ENCODE peak calls at places on chromosomes 1 and 21, in five cellular contexts. R, Z, Y, X and W are unnamed samples.

GRCh38 chr1:94970783-94971182 is 43.9 kb upstream of the CNN3 start:
- DNase-seq in R (no peak), Z (no peak), Y (no peak), X (no peak), W (no peak)

GRCh38 chr1:65148548-65149390 is 766 bp downstream of the AK4 start:
- DNase-seq in R (peak), Z (peak), Y (peak), X (peak), W (peak)

GRCh38 chr1:56387071-56387747 is 192.2 kb downstream of the PLPP3 start:
- DNase-seq in R (no peak), Z (no peak), Y (no peak), X (no peak), W (no peak)

GRCh38 chr1:40831001-40831732 is 31.0 kb downstream of the CITED4 start:
- DNase-seq in R (no peak), Z (no peak), Y (no peak), X (no peak), W (no peak)

GRCh38 chr1:159602501-159602900 is 14.9 kb downstream of the APCS start:
- DNase-seq in R (no peak), Z (no peak), Y (no peak), X (no peak), W (no peak)

GRCh38 chr1:34049477-34049876 is 115.6 kb downstream of the CSMD2 start:
- DNase-seq in R (no peak), Z (no peak), Y (no peak), X (no peak), W (no peak)

GRCh38 chr1:100927276-100927675 is 31.4 kb downstream of the SLC30A7 start:
- DNase-seq in R (no peak), Z (no peak), Y (no peak), X (no peak), W (no peak)

GRCh38 chr1:69058454-69058853 is 509.3 kb upstream of the LRRC7 start:
- DNase-seq in R (no peak), Z (no peak), Y (no peak), X (no peak), W (no peak)

GRCh38 chr1:41456847-41457540 is 27.5 kb downstream of the EDN2 start:
- DNase-seq in R (no peak), Z (no peak), Y (no peak), X (no peak), W (no peak)

GRCh38 chr21:32806810-32807386 is 35.3 kb upstream of the PAXBP1 start:
- DNase-seq in R (no peak), Z (no peak), Y (no peak), X (no peak), W (peak)

GRCh38 chr1:15411593-15412487 is 2.2 kb downstream of the EFHD2 start:
- DNase-seq in R (no peak), Z (peak), Y (no peak), X (peak), W (no peak)

GRCh38 chr21:31372176-31372765 is 28.2 kb upstream of the TIAM1 start:
- DNase-seq in R (no peak), Z (no peak), Y (no peak), X (no peak), W (no peak)

GRCh38 chr1:100622037-100622436 is 84.1 kb downstream of the GPR88 start:
- DNase-seq in R (no peak), Z (no peak), Y (no peak), X (peak), W (no peak)

GRCh38 chr21:41754481-41754891 is 12.4 kb downstream of the RIPK4 start:
- DNase-seq in R (no peak), Z (no peak), Y (no peak), X (no peak), W (no peak)

GRCh38 chr1:160567858-160568682 is 11.2 kb downstream of the CD84 start:
- DNase-seq in R (no peak), Z (peak), Y (no peak), X (no peak), W (no peak)

GRCh38 chr1:33634806-33635205 is 162.4 kb downstream of the ZSCAN20 start:
- DNase-seq in R (no peak), Z (peak), Y (peak), X (peak), W (no peak)

GRCh38 chr1:167427843-167428242 is 90.5 kb downstream of the CD247 start:
- DNase-seq in R (no peak), Z (no peak), Y (no peak), X (no peak), W (no peak)

GRCh38 chr1:212712451-212713303 is 13.0 kb upstream of the BATF3 start:
- DNase-seq in R (no peak), Z (no peak), Y (no peak), X (no peak), W (peak)

GRCh38 chr21:29634410-29634809 is 305.4 kb downstream of the GRIK1 start:
- DNase-seq in R (no peak), Z (no peak), Y (no peak), X (no peak), W (no peak)

GRCh38 chr1:207794861-207795260 is 43.0 kb downstream of the CD46 start:
- DNase-seq in R (no peak), Z (no peak), Y (no peak), X (no peak), W (no peak)

GRCh38 chr1:119374208-119374877 is 5.8 kb downstream of the HAO2 start:
- DNase-seq in R (no peak), Z (no peak), Y (no peak), X (no peak), W (no peak)

DNA sequence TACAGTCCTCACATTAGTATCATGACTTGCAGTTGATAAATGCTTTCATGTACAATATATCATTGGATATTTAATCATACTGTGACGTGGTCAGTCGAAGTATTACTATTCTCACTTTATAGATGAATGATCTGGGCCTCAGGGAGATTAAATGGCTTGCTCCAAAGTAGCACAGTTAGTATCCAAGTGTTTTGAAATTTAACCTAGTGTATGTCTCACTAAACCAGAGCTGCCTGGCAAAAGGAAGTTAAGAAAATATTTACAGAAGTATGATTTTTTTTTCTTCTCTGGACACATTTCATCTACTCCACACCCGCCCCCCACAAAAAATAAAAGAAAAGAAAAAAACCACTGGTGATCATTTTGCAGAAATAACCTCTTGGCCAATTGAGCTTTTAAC is 71.9 kb upstream of the CXADR start:
- DNase-seq in R (no peak), Z (no peak), Y (no peak), X (no peak), W (no peak)
- TF ChIP-seq CTCF in R (no peak), Z (no peak), Y (no peak), X (no peak), W (no peak)

GRCh38 chr1:156504821-156505678 is 4.5 kb upstream of the MEF2D start:
- DNase-seq in R (peak), Z (peak), Y (peak), X (peak), W (peak)
- TF ChIP-seq POLR2A in R (peak), Z (peak), Y (peak), X (peak), W (peak)

DNA sequence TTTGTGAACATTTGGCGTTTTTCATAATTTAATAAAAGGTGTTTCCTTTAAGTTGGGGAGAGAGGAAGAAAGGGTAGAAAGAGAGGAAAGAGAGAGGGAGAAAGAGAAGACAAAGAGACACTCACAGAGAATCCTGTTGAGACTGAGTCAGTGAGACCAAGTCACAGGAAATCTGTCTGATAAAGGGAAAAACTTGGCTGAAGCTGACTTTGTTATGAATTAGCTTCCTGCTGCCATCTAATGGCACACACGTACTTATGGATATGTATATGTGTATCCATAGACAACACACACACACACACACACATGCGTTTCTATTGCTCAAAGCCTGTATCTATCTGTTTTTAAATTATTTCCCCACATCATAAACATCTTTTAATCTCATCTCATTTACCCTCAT is 42.5 kb upstream of the DISC1 start:
- DNase-seq in R (no peak), Z (no peak), Y (no peak), X (no peak), W (no peak)
- TF ChIP-seq CTCF in R (no peak), Z (no peak), Y (no peak), X (no peak), W (no peak)

DNA sequence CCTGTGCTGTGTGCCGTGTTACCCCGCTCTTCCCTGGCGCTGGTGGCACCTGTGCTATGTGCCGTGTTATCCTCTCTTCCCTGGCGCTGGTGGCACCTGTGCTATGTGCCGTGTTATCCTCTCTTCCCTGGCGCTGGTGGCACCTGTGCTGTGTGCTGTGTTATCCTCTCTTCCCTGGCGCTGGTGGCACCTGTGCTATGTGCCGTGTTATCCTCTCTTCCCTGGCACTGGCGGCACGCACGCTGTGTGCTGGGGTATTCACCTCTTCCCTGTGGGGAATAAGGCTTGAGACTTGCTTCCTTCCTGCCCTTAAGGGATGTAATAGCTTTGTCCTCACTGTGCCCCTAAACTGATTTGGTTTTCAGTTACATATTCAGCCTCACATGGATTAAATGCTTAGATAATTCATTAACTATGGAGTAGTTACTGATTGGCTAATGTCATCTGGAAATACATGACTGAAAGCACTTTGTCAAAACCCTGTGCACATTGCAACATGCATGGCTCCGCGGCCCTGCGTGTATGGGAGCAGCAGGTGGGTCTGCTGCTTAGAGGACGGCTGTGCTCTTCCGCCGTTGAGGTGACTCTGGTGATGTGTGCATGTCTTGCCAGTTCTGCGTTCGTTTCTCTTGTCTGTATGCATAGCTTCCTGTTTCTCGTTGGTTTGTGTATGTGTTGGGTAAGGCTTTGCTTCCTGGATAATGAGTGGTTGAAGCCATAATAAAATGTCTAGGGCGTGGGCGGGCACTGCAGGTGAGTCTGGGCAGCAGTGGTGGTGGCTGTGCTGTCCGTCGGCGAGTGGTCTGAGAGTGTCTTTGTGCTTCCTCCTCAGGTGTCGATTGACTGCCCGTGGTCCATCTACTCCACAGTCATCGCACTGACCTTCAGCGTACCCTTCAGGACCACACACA is 17.9 kb upstream of the PWP2 start:
- DNase-seq in R (peak), Z (peak), Y (no peak), X (no peak), W (no peak)
- TF ChIP-seq POLR2A in R (no peak), Z (peak), Y (peak), X (no peak), W (no peak)

DNA sequence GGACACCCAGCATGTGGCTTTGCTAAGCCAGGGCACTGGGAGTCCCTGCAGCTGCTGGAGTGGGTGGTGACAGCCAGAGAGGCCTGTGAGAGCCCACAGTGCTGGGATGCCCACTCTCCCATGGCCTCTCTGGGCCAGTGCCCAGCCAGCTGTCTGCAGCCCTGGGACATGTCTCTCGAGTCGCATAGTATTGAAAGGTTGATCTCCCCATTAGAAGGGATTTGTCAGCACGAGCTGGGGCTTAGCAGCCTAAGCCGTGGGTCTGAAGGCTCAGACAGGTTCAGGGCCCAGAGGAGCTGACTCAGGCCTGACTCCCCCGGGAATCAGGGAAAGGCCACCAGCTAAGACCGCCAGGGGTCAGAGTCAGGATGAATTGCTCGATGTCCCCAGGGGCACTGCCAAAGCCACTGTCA is 53.5 kb downstream of the FOXD2 start:
- DNase-seq in R (no peak), Z (no peak), Y (no peak), X (no peak), W (no peak)
- TF ChIP-seq CTCF in R (no peak), Z (no peak), Y (no peak), X (no peak), W (no peak)